ENCODE peak calls at places on chromosome 12, in seven cellular contexts. J, T, H, L, W, S and M are unnamed samples.

GRCh38 chr12:106954462-106955376 is 988 bp upstream of the TMEM263 start:
- DNase-seq in J (no peak), T (no peak), H (no peak), L (peak), W (peak), S (no peak), M (no peak)

GRCh38 chr12:125208942-125209341 is 143.7 kb downstream of the AACS start:
- DNase-seq in J (no peak), T (no peak), H (no peak), L (no peak), W (no peak), S (no peak), M (no peak)

GRCh38 chr12:4858385-4858784 is 51.3 kb upstream of the KCNA1 start:
- DNase-seq in J (peak), T (no peak), H (peak), L (no peak), W (no peak), S (no peak), M (no peak)

GRCh38 chr12:22518998-22519397 is 25.3 kb downstream of the C2CD5 start:
- DNase-seq in J (no peak), T (no peak), H (no peak), L (no peak), W (no peak), S (no peak), M (no peak)

GRCh38 chr12:114671664-114672476 is 12.1 kb downstream of the TBX3 start:
- DNase-seq in J (no peak), T (peak), H (no peak), L (no peak), W (peak), S (no peak), M (no peak)

GRCh38 chr12:119594399-119594730 is 791 bp downstream of the TMEM233 start:
- DNase-seq in J (no peak), T (no peak), H (peak), L (no peak), W (no peak), S (no peak), M (no peak)

GRCh38 chr12:750356-751191 is 1.8 kb upstream of the WNK1 start:
- DNase-seq in J (peak), T (no peak), H (no peak), L (no peak), W (no peak), S (no peak), M (no peak)

GRCh38 chr12:28024231-28024995 is 51.9 kb upstream of the PTHLH start:
- DNase-seq in J (no peak), T (peak), H (no peak), L (no peak), W (peak), S (peak), M (no peak)

GRCh38 chr12:49244161-49244560 is 20.7 kb upstream of the TUBA1C start:
- DNase-seq in J (no peak), T (no peak), H (no peak), L (no peak), W (no peak), S (peak), M (no peak)

GRCh38 chr12:131990066-131990979 is 40.6 kb downstream of the EP400 start:
- DNase-seq in J (no peak), T (no peak), H (no peak), L (no peak), W (no peak), S (no peak), M (no peak)

GRCh38 chr12:24573621-24574020 is 375.3 kb downstream of the BCAT1 start:
- DNase-seq in J (no peak), T (no peak), H (no peak), L (no peak), W (peak), S (no peak), M (no peak)

GRCh38 chr12:107404981-107405380 is 280.6 kb upstream of the PWP1 start:
- DNase-seq in J (peak), T (peak), H (peak), L (no peak), W (peak), S (no peak), M (no peak)

GRCh38 chr12:132605055-132605441 is 5.3 kb downstream of the LRCOL1 start:
- DNase-seq in J (no peak), T (no peak), H (no peak), L (no peak), W (no peak), S (no peak), M (no peak)

GRCh38 chr12:88185988-88186387 is 43.9 kb downstream of the TMTC3 start:
- DNase-seq in J (peak), T (peak), H (no peak), L (no peak), W (peak), S (peak), M (peak)

GRCh38 chr12:22535038-22535437 is 9.3 kb downstream of the C2CD5 start:
- DNase-seq in J (no peak), T (no peak), H (no peak), L (no peak), W (no peak), S (no peak), M (no peak)

GRCh38 chr12:29742646-29743045 is 41.1 kb downstream of the TMTC1 start:
- DNase-seq in J (no peak), T (no peak), H (no peak), L (no peak), W (no peak), S (no peak), M (no peak)
- TF ChIP-seq CTCF in J (no peak), T (no peak), H (no peak), L (no peak), W (no peak), S (no peak), M (no peak)

DNA sequence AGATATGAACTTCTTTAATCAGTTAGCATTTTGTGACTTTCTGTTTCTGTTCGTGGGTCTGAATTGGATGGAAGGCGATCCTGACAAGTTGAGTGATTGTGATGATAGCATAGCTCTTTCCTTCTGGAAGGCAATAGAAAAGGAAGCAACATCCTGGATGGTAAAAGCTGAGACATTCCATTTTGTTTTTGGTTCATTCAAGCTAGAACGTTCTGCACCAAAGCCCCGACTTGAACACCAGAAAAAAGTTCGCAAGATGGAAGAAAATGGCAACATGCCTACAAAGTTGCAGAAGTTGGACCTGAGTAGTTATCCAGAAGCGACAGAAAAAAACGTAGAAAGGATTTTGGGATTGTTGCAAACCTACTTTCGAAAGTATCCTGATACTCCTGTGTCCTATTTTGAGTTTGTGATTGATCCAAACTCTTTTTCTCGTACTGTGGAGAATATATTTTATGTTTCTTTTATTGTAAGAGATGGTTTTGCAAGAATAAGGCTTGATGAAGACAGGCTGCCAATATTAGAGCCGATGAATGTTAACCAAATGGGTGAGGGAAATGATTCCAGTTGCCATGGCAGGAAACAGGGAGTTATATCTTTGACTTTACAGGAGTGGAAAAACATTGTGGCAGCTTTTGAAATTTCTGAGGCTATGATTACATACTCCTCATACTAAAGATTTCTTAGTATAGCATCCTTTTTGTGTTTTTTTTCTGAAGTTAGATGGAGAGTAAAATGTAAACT is 894 bp downstream of the EID3 start:
- DNase-seq in J (no peak), T (no peak), H (no peak), L (no peak), W (peak), S (no peak), M (no peak)
- H3K4me3 ChIP-seq in J (peak), T (no peak), H (no peak), L (peak), W (peak), S (peak), M (peak)

GRCh38 chr12:68069276-68069675 is 80.0 kb downstream of the IFNG-AS1 start:
- DNase-seq in J (peak), T (no peak), H (no peak), L (no peak), W (no peak), S (no peak), M (no peak)

GRCh38 chr12:68065687-68066086 is 76.4 kb downstream of the IFNG-AS1 start:
- DNase-seq in J (no peak), T (no peak), H (no peak), L (no peak), W (no peak), S (no peak), M (no peak)

GRCh38 chr12:68070957-68071356 is 81.7 kb downstream of the IFNG-AS1 start:
- DNase-seq in J (no peak), T (no peak), H (no peak), L (no peak), W (no peak), S (no peak), M (no peak)

GRCh38 chr12:68065163-68065562 is 75.9 kb downstream of the IFNG-AS1 start:
- DNase-seq in J (no peak), T (no peak), H (no peak), L (no peak), W (no peak), S (no peak), M (no peak)

DNA sequence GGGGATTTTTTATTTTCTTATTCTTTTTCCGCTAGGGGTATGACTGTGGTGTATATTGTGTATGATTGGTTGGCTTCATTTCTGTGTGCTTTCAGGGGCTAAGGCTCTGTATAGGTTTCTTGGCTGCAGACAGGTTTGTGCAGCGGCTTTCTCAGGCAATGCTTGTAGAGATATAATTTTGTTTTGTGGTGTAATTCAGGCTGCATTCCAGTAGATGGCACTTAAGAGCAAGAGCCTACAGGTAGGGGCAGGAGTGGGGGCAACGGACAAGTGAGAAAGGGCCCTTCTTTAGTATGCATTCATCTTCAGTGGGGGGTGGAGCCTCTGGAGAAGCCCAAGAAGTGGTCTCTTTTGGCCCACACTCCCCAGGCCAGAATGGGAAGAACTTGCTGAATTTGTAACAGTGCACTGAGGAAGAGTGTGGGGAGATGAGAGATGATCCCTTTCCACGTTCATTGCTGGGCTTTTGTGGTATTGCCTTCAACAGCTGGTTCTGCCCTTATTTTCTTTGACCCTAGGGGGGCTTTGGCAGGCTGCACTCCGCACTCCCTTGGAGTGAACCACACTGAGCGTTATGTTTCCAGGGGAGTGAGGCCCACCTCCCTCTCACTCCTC is 78.6 kb downstream of the IFNG-AS1 start:
- DNase-seq in J (peak), T (peak), H (no peak), L (no peak), W (peak), S (no peak), M (no peak)
- TF ChIP-seq CTCF in J (peak), T (peak), H (peak), L (no peak), W (peak), S (no peak), M (peak)

GRCh38 chr12:68631177-68631576 is 20.5 kb downstream of the RAP1B start:
- DNase-seq in J (no peak), T (no peak), H (no peak), L (no peak), W (no peak), S (no peak), M (no peak)

GRCh38 chr12:68628698-68629097 is 18.0 kb downstream of the RAP1B start:
- DNase-seq in J (no peak), T (no peak), H (no peak), L (no peak), W (no peak), S (no peak), M (no peak)

GRCh38 chr12:68632486-68632885 is 21.8 kb downstream of the RAP1B start:
- DNase-seq in J (no peak), T (no peak), H (no peak), L (no peak), W (no peak), S (no peak), M (no peak)

GRCh38 chr12:68630050-68630449 is 19.4 kb downstream of the RAP1B start:
- DNase-seq in J (no peak), T (peak), H (peak), L (no peak), W (no peak), S (no peak), M (no peak)

GRCh38 chr12:68630598-68630997 is 19.9 kb downstream of the RAP1B start:
- DNase-seq in J (no peak), T (no peak), H (no peak), L (no peak), W (no peak), S (no peak), M (no peak)
- H3K4me3 ChIP-seq in J (no peak), T (no peak), H (no peak), L (no peak), W (no peak), S (no peak), M (no peak)